ENCODE peak calls at places on chromosomes 11 and 22, in ten cellular contexts. T, V, R, M, C, Y, I, U, L and P are unnamed samples.

GRCh38 chr22:37860796-37861421 is 11.7 kb downstream of the EIF3L start:
- DNase-seq in T (no peak), V (no peak), R (no peak), M (no peak), C (no peak), Y (no peak), I (no peak), U (no peak), L (no peak), P (no peak)

GRCh38 chr22:26318975-26319374 is 110.1 kb upstream of the ASPHD2 start:
- DNase-seq in T (no peak), V (no peak), R (no peak), M (no peak), C (no peak), Y (peak), I (peak), U (no peak), L (no peak), P (no peak)

GRCh38 chr11:122045181-122045586 is 70.8 kb downstream of the BLID start:
- DNase-seq in T (peak), V (no peak), R (no peak), M (no peak), C (no peak), Y (no peak), I (peak), U (no peak), L (no peak), P (no peak)

GRCh38 chr11:71991494-71991893 is 7.2 kb upstream of the IL18BP start:
- DNase-seq in T (no peak), V (no peak), R (no peak), M (no peak), C (no peak), Y (no peak), I (no peak), U (no peak), L (no peak), P (no peak)

GRCh38 chr22:27654536-27655445 is 146.8 kb downstream of the MN1 start:
- DNase-seq in T (no peak), V (no peak), R (peak), M (no peak), C (no peak), Y (peak), I (no peak), U (no peak), L (no peak), P (no peak)

GRCh38 chr11:8271106-8271886 is 7.6 kb upstream of the LMO1 start:
- DNase-seq in T (no peak), V (no peak), R (no peak), M (no peak), C (no peak), Y (no peak), I (no peak), U (no peak), L (no peak), P (no peak)

GRCh38 chr22:28282346-28282745 is 363.3 kb upstream of the PITPNB start:
- DNase-seq in T (peak), V (no peak), R (no peak), M (peak), C (no peak), Y (peak), I (no peak), U (no peak), L (no peak), P (no peak)

GRCh38 chr22:23215294-23216204 is 35.2 kb downstream of the BCR start:
- DNase-seq in T (no peak), V (no peak), R (no peak), M (no peak), C (no peak), Y (no peak), I (peak), U (no peak), L (peak), P (no peak)

GRCh38 chr11:119368121-119369034 is 13.1 kb downstream of the USP2 start:
- DNase-seq in T (no peak), V (peak), R (peak), M (no peak), C (peak), Y (no peak), I (no peak), U (no peak), L (peak), P (peak)

GRCh38 chr22:39839917-39840510 is 53.5 kb downstream of the ENTHD1 start:
- DNase-seq in T (no peak), V (no peak), R (no peak), M (no peak), C (no peak), Y (no peak), I (no peak), U (no peak), L (no peak), P (no peak)

GRCh38 chr11:120035756-120036155 is 102.2 kb downstream of the TRIM29 start:
- DNase-seq in T (no peak), V (no peak), R (no peak), M (no peak), C (no peak), Y (no peak), I (no peak), U (no peak), L (no peak), P (no peak)

GRCh38 chr22:38935023-38935422 is 22.4 kb upstream of the APOBEC3A start:
- DNase-seq in T (no peak), V (no peak), R (peak), M (no peak), C (no peak), Y (no peak), I (no peak), U (no peak), L (peak), P (peak)

GRCh38 chr11:114284914-114285313 is 11.3 kb upstream of the NNMT start:
- DNase-seq in T (no peak), V (no peak), R (no peak), M (no peak), C (no peak), Y (no peak), I (no peak), U (no peak), L (no peak), P (no peak)

DNA sequence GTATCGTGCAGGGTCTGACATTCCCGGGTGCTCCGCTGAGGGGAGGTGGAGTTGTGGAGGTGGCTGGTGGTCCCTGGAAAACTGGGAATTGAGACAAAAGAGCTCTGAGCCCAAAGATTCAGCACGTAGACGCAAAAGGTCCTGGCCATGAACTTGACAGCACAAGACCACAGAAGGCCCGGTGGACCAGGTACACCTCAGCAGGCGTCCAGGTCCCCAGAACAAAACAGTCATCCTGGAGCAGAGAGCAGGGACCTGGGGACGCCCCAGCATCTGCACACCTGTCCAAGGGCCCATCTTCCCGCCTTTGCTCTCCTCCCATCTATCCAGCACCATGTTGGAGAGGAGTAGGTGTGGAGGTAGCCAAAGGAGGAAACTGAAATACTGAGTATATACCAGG is 13.8 kb upstream of the MB start:
- DNase-seq in T (no peak), V (no peak), R (no peak), M (no peak), C (no peak), Y (no peak), I (no peak), U (no peak), L (no peak), P (no peak)
- TF ChIP-seq CTCF in T (no peak), V (no peak), R (no peak), M (no peak), C (no peak), Y (no peak), I (no peak), U (no peak), L (no peak), P (no peak)

DNA sequence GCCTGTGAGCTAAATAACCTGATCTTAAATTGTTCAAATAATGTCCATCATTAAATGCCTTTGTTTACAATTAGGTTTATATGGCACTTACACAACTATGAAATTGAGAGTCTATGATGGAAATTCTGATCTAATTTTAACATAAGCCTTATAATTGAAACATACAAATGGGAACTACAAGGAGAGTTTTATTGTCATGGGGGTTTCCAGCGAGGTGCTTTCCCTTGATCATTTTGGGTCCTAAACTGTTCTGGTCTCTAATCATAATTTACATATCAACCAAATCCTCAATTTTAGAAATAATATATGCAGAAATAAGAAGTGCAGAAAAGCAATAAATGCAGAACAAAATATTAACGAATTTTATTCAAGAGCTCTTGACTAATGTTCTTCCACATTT is 44.9 kb downstream of the RRAS2 start:
- DNase-seq in T (no peak), V (no peak), R (no peak), M (no peak), C (no peak), Y (no peak), I (no peak), U (no peak), L (no peak), P (no peak)
- TF ChIP-seq CTCF in T (no peak), V (no peak), R (no peak), M (no peak), C (no peak), Y (no peak), I (no peak), U (no peak), L (no peak), P (no peak)

DNA sequence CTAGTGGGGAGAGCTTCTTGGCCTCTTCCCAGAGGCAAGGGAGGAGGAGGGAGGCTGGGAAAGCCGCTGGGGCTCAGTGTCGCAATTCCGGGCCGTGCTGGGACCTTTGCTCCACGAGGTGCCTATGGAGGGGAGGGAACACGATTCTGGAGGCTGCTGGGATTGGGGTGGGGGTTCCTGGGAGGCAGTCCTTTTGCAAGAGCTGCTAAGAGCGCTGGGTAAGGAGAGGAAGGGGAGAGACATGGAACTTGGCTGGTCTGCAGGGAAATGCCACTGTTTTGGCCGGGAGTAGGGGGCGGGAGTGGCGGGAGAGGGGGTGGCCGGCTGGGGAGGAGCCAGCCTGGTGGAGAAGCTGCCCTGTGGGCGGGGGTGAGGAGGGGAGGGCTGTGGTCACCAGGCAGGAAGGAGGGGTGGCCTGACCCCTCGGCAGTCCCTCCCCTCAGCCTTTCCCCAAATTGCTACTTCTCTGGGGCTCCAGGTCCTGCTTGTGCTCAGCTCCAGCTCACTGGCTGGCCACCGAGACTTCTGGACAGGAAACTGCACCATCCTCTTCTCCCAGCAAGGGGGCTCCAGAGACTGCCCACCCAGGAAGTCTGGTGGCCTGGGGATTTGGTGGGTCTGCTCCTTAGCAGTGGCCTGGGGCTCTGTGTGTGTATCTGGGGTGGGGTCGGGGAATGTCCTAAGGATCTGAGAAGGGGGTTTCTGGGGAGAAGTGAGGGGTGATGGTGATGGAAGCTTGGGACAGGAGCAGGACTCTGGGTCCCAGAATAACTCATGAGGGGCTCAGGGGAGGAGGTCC is at the start of gene NR1H3:
- DNase-seq in T (no peak), V (peak), R (peak), M (no peak), C (peak), Y (peak), I (peak), U (peak), L (peak), P (peak)
- TF ChIP-seq CTCF in T (peak), V (peak), R (peak), M (peak), C (peak), Y (peak), I (peak), U (peak), L (no peak), P (peak)

DNA sequence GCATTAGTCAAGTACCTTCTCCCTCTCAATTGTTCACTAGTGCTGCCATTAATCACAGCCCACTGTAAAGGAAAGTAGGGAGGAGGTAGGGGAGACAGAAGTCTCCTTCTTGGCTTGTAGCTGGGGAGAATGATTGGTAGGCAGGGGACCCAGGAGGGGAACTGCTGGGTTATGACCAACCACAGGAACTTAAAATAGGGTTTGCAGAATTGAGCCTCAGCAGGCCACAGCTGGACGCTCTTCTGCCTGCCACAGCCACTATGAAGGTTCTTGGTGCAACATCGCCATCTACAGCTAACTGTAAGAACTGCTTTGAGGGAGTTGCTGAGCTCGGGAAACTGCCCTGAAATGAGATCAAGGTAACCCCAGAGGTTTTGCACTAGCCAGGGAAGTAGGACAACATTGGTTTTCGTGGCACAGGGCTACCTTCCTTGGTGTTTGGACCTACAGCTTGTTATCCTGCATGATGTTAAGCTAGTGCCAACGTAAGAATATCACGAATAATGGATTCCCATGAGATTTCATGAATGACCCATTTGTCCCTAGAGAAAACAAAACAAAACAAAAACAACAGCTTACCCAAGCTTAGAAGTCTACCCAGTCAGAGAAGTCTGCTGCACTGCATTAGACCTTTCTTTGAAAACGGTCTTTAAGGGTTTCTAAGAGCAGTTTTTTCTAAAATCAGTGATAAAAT is 787.1 kb upstream of the API5 start:
- DNase-seq in T (no peak), V (peak), R (peak), M (peak), C (peak), Y (peak), I (peak), U (no peak), L (peak), P (no peak)
- TF ChIP-seq CTCF in T (peak), V (peak), R (peak), M (peak), C (peak), Y (peak), I (peak), U (peak), L (peak), P (peak)

GRCh38 chr11:73306069-73306468 is 2.0 kb upstream of the ARHGEF17 start:
- DNase-seq in T (no peak), V (no peak), R (no peak), M (no peak), C (no peak), Y (peak), I (no peak), U (peak), L (no peak), P (no peak)
- TF ChIP-seq CTCF in T (no peak), V (peak), R (no peak), M (no peak), C (no peak), Y (peak), I (peak), U (no peak), L (no peak), P (no peak)

GRCh38 chr11:61290905-61291690 is 4.0 kb downstream of the VWCE start:
- DNase-seq in T (no peak), V (no peak), R (no peak), M (no peak), C (no peak), Y (peak), I (no peak), U (no peak), L (no peak), P (no peak)
- TF ChIP-seq CTCF in T (no peak), V (peak), R (no peak), M (peak), C (no peak), Y (peak), I (peak), U (no peak), L (no peak), P (no peak)